ENCODE peak calls at places on chromosomes 4 and X, in six cellular contexts. K, B, Y, J, D and L are unnamed samples.

GRCh38 chrX:13790206-13791131 is 26.4 kb downstream of the GPM6B start:
- DNase-seq in J (peak; percentile 15), Y (no peak), B (no peak), K (no peak), D (no peak), L (no peak)

GRCh38 chr4:159765402-159765801 is 662.5 kb downstream of the RAPGEF2 start:
- DNase-seq in Y (no peak), K (no peak), B (no peak), D (no peak), J (peak; percentile 14), L (no peak)

GRCh38 chr4:165006886-165007285 is 24.9 kb upstream of the TRIM60 start:
- DNase-seq in K (no peak), B (no peak), J (no peak), Y (no peak), D (no peak), L (no peak)

GRCh38 chrX:24014388-24015018 is 12.5 kb downstream of the KLHL15 start:
- DNase-seq in D (no peak), B (peak; percentile 7), K (no peak), J (no peak), Y (no peak), L (no peak)

GRCh38 chrX:39258331-39258730 is 457.1 kb downstream of the MID1IP1 start:
- DNase-seq in Y (no peak), K (no peak), J (no peak), B (no peak), D (no peak), L (no peak)

GRCh38 chr4:13653356-13653755 is 25.8 kb upstream of the BOD1L1 start:
- DNase-seq in D (no peak), K (no peak), J (no peak), B (no peak), Y (no peak), L (no peak)

GRCh38 chr4:37628977-37629609 is 57.1 kb downstream of the RELL1 start:
- DNase-seq in B (no peak), J (peak; percentile 49), D (no peak), K (peak; percentile 75), Y (peak; percentile 24), L (no peak)

GRCh38 chr4:110533590-110533910 is 57.6 kb downstream of the ENPEP start:
- DNase-seq in Y (no peak), D (no peak), B (no peak), K (no peak), J (no peak), L (no peak)

GRCh38 chr4:122687450-122688121 is 44.9 kb upstream of the BBS12 start:
- DNase-seq in D (no peak), J (no peak), B (no peak), K (no peak), Y (no peak), L (no peak)

GRCh38 chr4:141056473-141056872 is 76.8 kb downstream of the RNF150 start:
- DNase-seq in D (no peak), B (no peak), Y (no peak), K (no peak), J (no peak), L (no peak)

GRCh38 chr4:133347409-133347808 is 198.3 kb downstream of the PCDH10 start:
- DNase-seq in K (no peak), D (no peak), B (no peak), J (no peak), Y (no peak), L (no peak)

GRCh38 chr4:122086338-122086737 is 65.8 kb upstream of the BLTP1 start:
- DNase-seq in J (no peak), Y (no peak), D (no peak), B (no peak), K (no peak), L (no peak)

GRCh38 chrX:1283750-1284149 is 15.1 kb downstream of the CSF2RA start:
- DNase-seq in B (no peak), D (no peak), K (no peak), Y (no peak), J (no peak), L (no peak)

GRCh38 chr4:129062580-129062979 is 30.8 kb downstream of the SCLT1 start:
- DNase-seq in D (no peak), Y (no peak), J (no peak), B (no peak), K (no peak), L (no peak)

GRCh38 chr4:188008377-188008776 is 12.8 kb downstream of the ZFP42 start:
- DNase-seq in Y (no peak), K (no peak), D (no peak), J (peak; percentile 72), B (no peak), L (no peak)

GRCh38 chrX:110454336-110454735 is 95.7 kb downstream of the RTL9 start:
- DNase-seq in B (no peak), D (no peak), J (no peak), Y (no peak), K (no peak), L (no peak)

GRCh38 chrX:105017641-105018040 is 202.9 kb downstream of the TEX13A start:
- DNase-seq in Y (no peak), J (peak; percentile 12), D (no peak), K (no peak), B (no peak), L (no peak)

GRCh38 chr4:4574792-4575191 is 32.9 kb upstream of the STX18 start:
- DNase-seq in D (no peak), Y (no peak), K (no peak), B (peak; percentile 52), J (peak; percentile 46), L (no peak)

GRCh38 chrX:102934624-102935023 is 2.4 kb upstream of the RAB40AL start:
- DNase-seq in J (peak; percentile 67), B (peak; percentile 29), Y (no peak), K (no peak), D (no peak), L (no peak)

GRCh38 chrX:39508300-39508692 is 589.5 kb downstream of the BCOR start:
- DNase-seq in B (peak; percentile 17), Y (no peak), K (no peak), J (no peak), D (no peak), L (no peak)

GRCh38 chr4:88818650-88819470 is 121.2 kb upstream of the NAP1L5 start:
- DNase-seq in B (peak; percentile 51), Y (no peak), J (peak; percentile 75), D (no peak), K (peak; percentile 66), L (peak; percentile 18)

GRCh38 chrX:7412840-7413239 is 264.9 kb upstream of the PUDP start:
- DNase-seq in D (no peak), K (no peak), J (no peak), Y (no peak), B (no peak), L (no peak)

GRCh38 chr4:148481644-148482043 is 39.4 kb upstream of the NR3C2 start:
- DNase-seq in B (no peak), J (no peak), D (no peak), K (no peak), Y (no peak), L (no peak)

GRCh38 chrX:9535101-9535500 is 70.2 kb downstream of the TBL1X start:
- DNase-seq in Y (no peak), J (no peak), K (no peak), B (no peak), D (no peak), L (no peak)

GRCh38 chr4:180832086-180832485 is 1411.1 kb upstream of the TENM3 start:
- DNase-seq in Y (no peak), D (no peak), K (no peak), J (peak; percentile 15), B (no peak), L (no peak)

GRCh38 chr4:139957986-139958737 is 195.8 kb downstream of the MAML3 start:
- DNase-seq in Y (no peak), K (no peak), B (no peak), J (no peak), D (no peak), L (no peak)
- H3K27ac ChIP-seq in Y (no peak overlapping the region), K (no peak overlapping the region), B (no peak overlapping the region), J (no peak overlapping the region), D (no peak overlapping the region), L (no peak overlapping the region)

GRCh38 chr4:8427262-8427661 is 13.3 kb downstream of the ACOX3 start:
- DNase-seq in J (no peak), K (no peak), D (no peak), Y (no peak), B (no peak), L (no peak)
- H3K27ac ChIP-seq in J (no peak overlapping the region), K (no peak overlapping the region), D (peak overlapping the region; percentile 86), Y (peak overlapping the region; percentile 73), B (no peak overlapping the region), L (no peak overlapping the region)

DNA sequence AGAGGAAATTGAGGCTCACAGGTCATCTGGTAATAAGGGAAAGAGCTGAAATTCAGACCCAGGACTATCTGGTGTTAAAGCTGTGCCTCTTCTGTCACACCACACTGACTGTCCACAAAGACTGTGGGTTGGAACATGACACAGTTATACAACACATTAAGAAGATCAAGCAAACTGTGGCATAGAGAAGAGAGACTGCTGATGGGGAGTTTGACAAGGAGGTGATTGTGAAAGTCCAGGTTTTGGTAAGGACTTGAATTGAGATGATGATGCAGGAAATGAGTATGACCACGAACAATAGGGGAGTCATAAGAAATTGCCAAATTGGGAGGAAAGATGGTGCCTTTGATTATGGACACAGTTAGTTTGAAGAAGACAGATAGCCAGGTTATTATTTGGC is 163.4 kb downstream of the PDGFRA start:
- DNase-seq in J (no peak), K (no peak), B (no peak), Y (no peak), D (no peak), L (no peak)
- H3K27ac ChIP-seq in J (no peak overlapping the region), K (no peak overlapping the region), B (no peak overlapping the region), Y (no peak overlapping the region), D (no peak overlapping the region), L (no peak overlapping the region)

DNA sequence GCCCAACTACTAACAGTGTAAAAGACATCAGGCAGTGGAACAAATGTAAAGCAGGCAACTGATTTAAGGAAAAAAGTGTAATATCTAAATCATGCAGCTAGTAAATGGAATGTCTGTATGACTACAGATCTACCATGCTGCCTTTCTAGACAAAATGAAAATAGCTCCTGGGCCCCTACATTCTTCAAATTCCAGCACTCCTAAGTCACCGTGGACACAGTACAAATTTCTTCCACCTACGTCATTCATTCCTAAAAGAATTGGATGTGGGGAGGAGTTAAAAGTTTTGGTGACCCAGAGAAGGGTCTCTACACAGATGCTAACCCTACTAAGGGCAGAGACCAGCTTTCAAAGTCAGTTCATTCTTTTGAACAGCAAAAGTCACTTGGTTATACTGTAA is 137.2 kb upstream of the ARHGEF9 start:
- DNase-seq in D (no peak), J (peak; percentile 30), K (no peak), B (no peak), Y (no peak), L (no peak)
- H3K27ac ChIP-seq in D (no peak overlapping the region), J (no peak overlapping the region), K (no peak overlapping the region), B (no peak overlapping the region), Y (no peak overlapping the region), L (no peak overlapping the region)

GRCh38 chr4:40548256-40548655 is 81.4 kb downstream of the RBM47 start:
- DNase-seq in Y (no peak), J (no peak), D (no peak), B (no peak), K (no peak), L (no peak)

GRCh38 chr4:40546506-40546905 is 83.2 kb downstream of the RBM47 start:
- DNase-seq in D (no peak), K (peak; percentile 86), Y (no peak), J (no peak), B (no peak), L (no peak)

GRCh38 chr4:40547446-40548132 is 82.1 kb downstream of the RBM47 start:
- DNase-seq in J (peak; percentile 27), Y (no peak), B (no peak), K (no peak), D (no peak), L (no peak)

GRCh38 chr4:40544216-40544615 is 85.4 kb downstream of the RBM47 start:
- DNase-seq in J (no peak), Y (no peak), B (no peak), K (no peak), D (no peak), L (no peak)

GRCh38 chr4:40546972-40547371 is 82.7 kb downstream of the RBM47 start:
- DNase-seq in J (no peak), B (no peak), K (no peak), Y (no peak), D (no peak), L (no peak)
- H3K27ac ChIP-seq in J (no peak overlapping the region), B (no peak overlapping the region), K (peak overlapping the region; percentile 84), Y (peak overlapping the region; percentile 16), D (no peak overlapping the region), L (no peak overlapping the region)